ENCODE peak calls at places on chromosomes 7 and 10, in seven cellular contexts. L is A172, T is GM12892, M is spleen, D is fibroblast of villous mesenchyme, J is AML-193, A is non-pigmented ciliary epithelial cell. U is an unnamed sample.

GRCh38 chr7:91894781-91895480 is 14.4 kb upstream of the MTERF1 start:
- DNase-seq in L (no peak), T (no peak), M (no peak), D (peak; percentile 61), J (no peak), A (no peak), U (no peak)

GRCh38 chr7:75813084-75813483 is 522 bp downstream of the CCL24 start:
- DNase-seq in L (no peak), T (no peak), M (no peak), D (no peak), J (no peak), A (no peak), U (no peak)

GRCh38 chr7:77893813-77894212 is 95.2 kb downstream of the PHTF2 start:
- DNase-seq in L (no peak), T (no peak), M (no peak), D (no peak), J (no peak), A (no peak), U (no peak)

GRCh38 chr10:43968961-43969360 is 320.3 kb upstream of the ZNF32 start:
- DNase-seq in L (no peak), T (no peak), M (no peak), D (no peak), J (no peak), A (no peak), U (no peak)

GRCh38 chr7:1700536-1701333 is 30.7 kb downstream of the ELFN1 start:
- DNase-seq in L (no peak), T (no peak), M (peak; percentile 50), D (no peak), J (no peak), A (no peak), U (no peak)

GRCh38 chr10:88165849-88166271 is 302.4 kb downstream of the PTEN start:
- DNase-seq in L (no peak), T (no peak), M (no peak), D (no peak), J (no peak), A (no peak), U (peak; percentile 21)

GRCh38 chr7:105890290-105890997 is 14.0 kb upstream of the ATXN7L1 start:
- DNase-seq in L (peak; percentile 46), T (no peak), M (peak; percentile 56), D (peak; percentile 53), J (no peak), A (no peak), U (no peak)

GRCh38 chr10:83274088-83274487 is 865.2 kb upstream of the GHITM start:
- DNase-seq in L (no peak), T (no peak), M (no peak), D (no peak), J (no peak), A (no peak), U (no peak)

GRCh38 chr10:62390497-62391176 is 16.5 kb downstream of the ZNF365 start:
- DNase-seq in L (no peak), T (no peak), M (no peak), D (no peak), J (no peak), A (no peak), U (no peak)